ENCODE peak calls at places on chromosomes 13 and 19, in eight cellular contexts. W is uterus, F is fibroblast of lung, M is cardiac fibroblast, K is heart left ventricle, H is psoas muscle, D is foreskin fibroblast, Q is IMR-90. N is an unnamed sample.
A peak's percentile ranks its signal among the peaks of the same experiment; 100 is the strongest.

GRCh38 chr13:24225930-24226329 is 65.4 kb downstream of the SPATA13 start:
- DNase-seq in W (no peak), F (no peak), M (no peak), K (no peak), H (no peak), D (no peak), Q (no peak), N (no peak)

GRCh38 chr13:46386426-46386995 is 541 bp downstream of the RUBCNL start:
- DNase-seq in W (no peak), F (no peak), M (peak; percentile 25), K (no peak), H (no peak), D (no peak), Q (no peak), N (no peak)

GRCh38 chr19:54151362-54152035 is 8.0 kb downstream of the LENG1 start:
- DNase-seq in W (no peak), F (no peak), M (no peak), K (no peak), H (no peak), D (no peak), Q (no peak), N (no peak)

GRCh38 chr19:52739576-52739975 is 4.7 kb upstream of the ZNF611 start:
- DNase-seq in W (no peak), F (no peak), M (no peak), K (no peak), H (no peak), D (no peak), Q (no peak), N (no peak)

GRCh38 chr13:87656311-87656710 is 14.9 kb upstream of the SLITRK5 start:
- DNase-seq in W (no peak), F (peak; percentile 79), M (no peak), K (no peak), H (no peak), D (no peak), Q (no peak), N (no peak)

GRCh38 chr19:51143486-51143885 is 1.4 kb downstream of the SIGLEC7 start:
- DNase-seq in W (no peak), F (no peak), M (no peak), K (no peak), H (no peak), D (no peak), Q (no peak), N (no peak)

GRCh38 chr13:40984670-40985366 is 34.3 kb downstream of the ELF1 start:
- DNase-seq in W (no peak), F (no peak), M (peak; percentile 50), K (no peak), H (no peak), D (no peak), Q (no peak), N (no peak)

GRCh38 chr19:4089400-4089908 is 22.8 kb upstream of the ZBTB7A start:
- DNase-seq in W (no peak), F (no peak), M (no peak), K (no peak), H (no peak), D (no peak), Q (no peak), N (no peak)

GRCh38 chr13:31192306-31192705 is 7.5 kb upstream of the B3GLCT start:
- DNase-seq in W (no peak), F (no peak), M (no peak), K (no peak), H (no peak), D (no peak), Q (no peak), N (no peak)

GRCh38 chr13:20772401-20773131 is 1.2 kb downstream of the EEF1AKMT1 start:
- DNase-seq in W (no peak), F (peak; percentile 40), M (no peak), K (no peak), H (no peak), D (no peak), Q (peak; percentile 1), N (peak; percentile 13)

GRCh38 chr13:36146513-36147276 is 15.5 kb upstream of the DCLK1 start:
- DNase-seq in W (no peak), F (no peak), M (peak; percentile 18), K (no peak), H (no peak), D (no peak), Q (no peak), N (peak; percentile 59)

GRCh38 chr19:40716031-40716654 is 543 bp downstream of the COQ8B start:
- DNase-seq in W (peak; percentile 89), F (no peak), M (peak; percentile 98), K (peak; percentile 66), H (peak; percentile 40), D (peak; percentile 90), Q (peak; percentile 95), N (no peak)

GRCh38 chr13:65330691-65331090 is 1899.4 kb downstream of the PCDH9 start:
- DNase-seq in W (no peak), F (no peak), M (no peak), K (no peak), H (no peak), D (no peak), Q (no peak), N (no peak)

GRCh38 chr19:17872251-17873001 is 681 bp downstream of the SLC5A5 start:
- DNase-seq in W (no peak), F (no peak), M (no peak), K (no peak), H (no peak), D (no peak), Q (no peak), N (no peak)

GRCh38 chr19:8025321-8025720 is 19.9 kb upstream of the ELAVL1 start:
- DNase-seq in W (no peak), F (no peak), M (no peak), K (no peak), H (no peak), D (no peak), Q (no peak), N (no peak)

GRCh38 chr13:76790519-76791289 is 95.5 kb downstream of the KCTD12 start:
- DNase-seq in W (no peak), F (peak; percentile 11), M (peak; percentile 50), K (no peak), H (no peak), D (no peak), Q (no peak), N (peak; percentile 51)

GRCh38 chr13:19561585-19561984 is 253 bp upstream of the TPTE2 start:
- DNase-seq in W (no peak), F (no peak), M (no peak), K (peak; percentile 60), H (no peak), D (no peak), Q (no peak), N (no peak)

GRCh38 chr19:50817941-50818858 is 5.4 kb downstream of the KLK1 start:
- DNase-seq in W (no peak), F (no peak), M (no peak), K (peak; percentile 69), H (peak; percentile 29), D (peak; percentile 28), Q (no peak), N (peak; percentile 10)

GRCh38 chr13:29674532-29674931 is 79.0 kb upstream of the SLC7A1 start:
- DNase-seq in W (no peak), F (peak; percentile 62), M (no peak), K (no peak), H (no peak), D (peak; percentile 31), Q (peak; percentile 13), N (peak; percentile 26)

GRCh38 chr13:109784590-109785140 is 1.7 kb downstream of the IRS2 start:
- DNase-seq in W (peak; percentile 62), F (peak; percentile 72), M (peak; percentile 76), K (peak; percentile 90), H (peak; percentile 85), D (peak; percentile 77), Q (peak; percentile 62), N (peak; percentile 77)

GRCh38 chr13:98535501-98536357 is 41.2 kb downstream of the STK24 start:
- DNase-seq in W (no peak), F (no peak), M (peak; percentile 19), K (no peak), H (no peak), D (peak; percentile 20), Q (no peak), N (no peak)

GRCh38 chr19:32822916-32823746 is 46.4 kb downstream of the SLC7A9 start:
- DNase-seq in W (no peak), F (no peak), M (no peak), K (no peak), H (no peak), D (no peak), Q (no peak), N (no peak)

GRCh38 chr19:4197625-4198466 is 15.4 kb downstream of the ANKRD24 start:
- DNase-seq in W (no peak), F (peak; percentile 2), M (no peak), K (no peak), H (no peak), D (no peak), Q (no peak), N (peak; percentile 10)

DNA sequence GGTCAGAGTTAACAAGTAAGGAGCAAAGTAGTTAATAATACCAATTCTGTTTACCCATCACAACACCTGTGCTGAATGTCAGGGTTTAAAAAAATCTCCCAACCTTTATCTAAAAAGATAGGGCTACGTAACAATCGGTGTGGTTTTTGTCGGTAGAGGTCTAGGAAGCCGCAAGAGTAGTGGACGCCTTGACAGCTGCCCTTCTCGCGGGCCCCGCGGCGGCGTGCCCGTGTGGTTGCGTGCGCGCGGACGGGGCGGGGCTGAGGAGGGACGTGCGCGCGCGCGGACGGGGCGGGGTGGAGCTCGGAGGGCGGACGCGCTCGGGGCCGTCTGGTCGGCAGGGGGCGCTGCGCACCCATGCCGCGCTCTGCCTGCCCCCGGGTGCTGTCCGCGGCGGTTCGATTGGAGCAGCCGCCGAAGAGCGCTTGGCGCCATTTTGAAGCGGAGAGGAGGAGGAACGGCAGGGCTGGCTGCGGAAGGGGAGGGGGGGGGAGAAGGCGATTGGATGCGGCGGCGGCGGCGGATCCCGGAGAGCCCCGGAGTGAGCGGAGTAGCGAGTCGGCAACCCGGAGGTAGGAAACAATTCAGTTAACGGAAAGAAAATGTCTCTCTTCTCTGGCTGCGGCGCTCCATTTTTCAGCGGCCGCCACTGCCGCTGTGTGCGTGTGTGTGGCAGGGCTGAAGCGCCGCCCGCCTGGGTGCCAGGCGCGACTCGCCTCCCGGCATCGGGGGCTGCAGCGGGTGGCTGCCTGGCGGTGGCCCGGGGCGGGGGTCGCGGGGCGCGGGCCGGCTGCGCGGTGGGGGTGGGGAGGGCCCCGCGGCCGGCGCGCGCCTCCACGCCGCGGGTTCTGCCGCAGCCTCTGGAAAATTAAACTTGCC is at the start of gene PDS5B:
- DNase-seq in W (peak; percentile 93), F (peak; percentile 91), M (peak; percentile 94), K (peak; percentile 98), H (peak; percentile 95), D (peak; percentile 94), Q (peak; percentile 92), N (peak; percentile 94)
- TF ChIP-seq CTCF in W (peak; percentile 71), F (no peak), M (peak; percentile 38), K (peak; percentile 92), H (peak; percentile 96), D (peak; percentile 47), Q (peak; percentile 97), N (peak; percentile 25)

GRCh38 chr19:44958090-44958489 is 2.9 kb downstream of the CLPTM1 start:
- DNase-seq in W (no peak), F (no peak), M (no peak), K (no peak), H (no peak), D (no peak), Q (no peak), N (no peak)
- H3K4me3 ChIP-seq in W (no peak overlapping the region), F (no peak overlapping the region), M (no peak overlapping the region), K (no peak overlapping the region), H (no peak overlapping the region), D (no peak overlapping the region), Q (no peak overlapping the region), N (no peak overlapping the region)

GRCh38 chr19:1045247-1045603 is 5.3 kb downstream of the ABCA7 start:
- DNase-seq in W (no peak), F (no peak), M (no peak), K (no peak), H (peak; percentile 20), D (no peak), Q (no peak), N (no peak)
- TF ChIP-seq CTCF in W (no peak), F (no peak), M (no peak), K (no peak), H (no peak), D (no peak), Q (no peak), N (no peak)

GRCh38 chr13:99977912-99978780 is 3.4 kb upstream of the ZIC2 start:
- DNase-seq in W (no peak), F (no peak), M (no peak), K (no peak), H (no peak), D (no peak), Q (no peak), N (no peak)
- H3K4me3 ChIP-seq in W (no peak overlapping the region), F (no peak overlapping the region), M (no peak overlapping the region), K (no peak overlapping the region), H (no peak overlapping the region), D (no peak overlapping the region), Q (no peak overlapping the region), N (no peak overlapping the region)

N was measured in fibroblast of pulmonary artery.